ENCODE peak calls at places on chromosomes 11 and 22, in nine cellular contexts. J, P, D, X, K, B, H, L and E are unnamed samples.

GRCh38 chr11:1751999-1752906 is 1.9 kb upstream of the IFITM10 start:
- DNase-seq in D (no peak), H (no peak), X (no peak), L (no peak), P (no peak), J (no peak), K (no peak), B (no peak), E (no peak)

GRCh38 chr11:72975778-72976520 is 161.7 kb downstream of the ATG16L2 start:
- DNase-seq in J (no peak), K (no peak), X (peak), H (no peak), D (peak), B (peak), P (peak), L (no peak), E (peak)

GRCh38 chr11:120471131-120471530 is 40.4 kb upstream of the GRIK4 start:
- DNase-seq in L (no peak), D (peak), H (no peak), J (no peak), B (no peak), X (peak), K (no peak), P (peak), E (no peak)

GRCh38 chr22:45645526-45646414 is 25.9 kb upstream of the ATXN10 start:
- DNase-seq in J (peak), L (peak), H (peak), P (peak), B (peak), K (peak), X (no peak), D (no peak), E (peak)

GRCh38 chr22:37544955-37545702 is 15.2 kb upstream of the CDC42EP1 start:
- DNase-seq in K (peak), B (peak), L (peak), D (peak), P (peak), H (peak), J (peak), X (no peak), E (peak)

GRCh38 chr22:42994917-42995562 is 19.9 kb downstream of the PACSIN2 start:
- DNase-seq in K (no peak), P (peak), L (no peak), D (peak), H (no peak), B (peak), J (no peak), X (peak), E (peak)

GRCh38 chr11:65849771-65850216 is 8.2 kb downstream of the CFL1 start:
- DNase-seq in B (no peak), P (peak), J (no peak), K (no peak), H (no peak), L (no peak), D (no peak), X (no peak), E (no peak)

GRCh38 chr11:135075740-135076139 is 663.7 kb upstream of the B3GAT1 start:
- DNase-seq in L (peak), D (peak), H (no peak), P (peak), B (peak), J (no peak), K (peak), X (no peak), E (no peak)

GRCh38 chr22:31271026-31271425 is 21.3 kb downstream of the PIK3IP1 start:
- DNase-seq in P (peak), D (no peak), X (no peak), H (no peak), L (no peak), B (no peak), J (no peak), K (no peak), E (no peak)

GRCh38 chr11:132347156-132348090 is 977.0 kb downstream of the NTM start:
- DNase-seq in D (no peak), L (no peak), J (no peak), K (no peak), P (no peak), H (no peak), B (peak), X (no peak), E (no peak)

GRCh38 chr22:17785185-17786184 is 11.2 kb upstream of the BID start:
- DNase-seq in H (peak), P (peak), B (peak), X (no peak), K (peak), L (peak), J (no peak), D (peak), E (no peak)

GRCh38 chr11:66782726-66783125 is 53.7 kb upstream of the SPTBN2 start:
- DNase-seq in K (no peak), P (no peak), H (no peak), L (no peak), D (no peak), X (no peak), J (no peak), B (no peak), E (no peak)

GRCh38 chr11:68954970-68955958 is 25.5 kb downstream of the MRGPRD start:
- DNase-seq in L (no peak), P (peak), K (no peak), X (no peak), H (no peak), D (peak), J (no peak), B (no peak), E (no peak)

GRCh38 chr22:35782504-35782903 is 64.8 kb downstream of the APOL5 start:
- DNase-seq in J (no peak), P (peak), X (no peak), D (peak), B (no peak), H (no peak), K (no peak), L (no peak), E (no peak)

GRCh38 chr11:11782532-11783110 is 59.2 kb upstream of the USP47 start:
- DNase-seq in P (no peak), B (no peak), J (no peak), D (no peak), H (peak), X (no peak), L (no peak), K (no peak), E (no peak)

GRCh38 chr11:121439337-121439736 is 12.8 kb upstream of the SORL1 start:
- DNase-seq in X (no peak), H (no peak), K (no peak), L (no peak), D (no peak), J (no peak), B (no peak), P (no peak), E (no peak)

GRCh38 chr11:66718320-66718971 is 10.6 kb downstream of the SPTBN2 start:
- DNase-seq in P (no peak), H (no peak), J (no peak), K (no peak), L (peak), B (no peak), X (no peak), D (no peak), E (no peak)

GRCh38 chr11:85459304-85459703 is 167.8 kb downstream of the DLG2 start:
- DNase-seq in H (no peak), J (no peak), X (no peak), B (no peak), K (no peak), P (no peak), L (no peak), D (no peak), E (no peak)

GRCh38 chr11:134528453-134528852 is 116.4 kb upstream of the B3GAT1 start:
- DNase-seq in L (peak), B (no peak), D (no peak), J (no peak), P (no peak), K (peak), X (no peak), H (no peak), E (no peak)

GRCh38 chr11:75267171-75267970 is 26.8 kb downstream of the TPBGL start:
- DNase-seq in B (no peak), P (no peak), J (no peak), K (no peak), H (no peak), D (no peak), L (no peak), X (no peak), E (no peak)

GRCh38 chr11:115656041-115656440 is 151.8 kb upstream of the CADM1 start:
- DNase-seq in P (no peak), D (no peak), X (no peak), K (no peak), H (no peak), B (no peak), L (no peak), J (no peak), E (no peak)

GRCh38 chr22:39414886-39415285 is 15.3 kb downstream of the TAB1 start:
- DNase-seq in L (no peak), J (no peak), X (no peak), B (no peak), H (no peak), D (no peak), P (no peak), K (no peak), E (no peak)

GRCh38 chr11:48087974-48088681 is 107.8 kb downstream of the PTPRJ start:
- DNase-seq in L (no peak), D (no peak), H (no peak), B (no peak), K (no peak), P (no peak), X (no peak), J (peak), E (no peak)

GRCh38 chr11:70556884-70557741 is 158.8 kb downstream of the CTTN start:
- DNase-seq in J (no peak), H (no peak), P (peak), K (no peak), L (no peak), X (no peak), D (peak), B (peak), E (peak)

GRCh38 chr11:70951139-70951804 is 301.1 kb downstream of the SHANK2 start:
- DNase-seq in J (no peak), B (no peak), D (no peak), K (no peak), H (no peak), X (no peak), L (no peak), P (no peak), E (no peak)

GRCh38 chr22:40070701-40071100 is 75.9 kb downstream of the FAM83F start:
- DNase-seq in X (no peak), D (peak), B (no peak), J (no peak), L (no peak), P (peak), K (no peak), H (no peak), E (no peak)

GRCh38 chr11:15117751-15118150 is 3.0 kb downstream of the INSC start:
- DNase-seq in J (no peak), D (no peak), L (no peak), P (no peak), X (no peak), B (no peak), K (no peak), H (no peak), E (no peak)